ENCODE peak calls at places on chromosomes 3 and 15, in five cellular contexts. A is choroid plexus epithelial cell, R is NCI-H1930, L is MCF 10A, K is AG09309. O is an unnamed sample.

GRCh38 chr3:11556234-11556633 is 87.5 kb downstream of the VGLL4 start:
- DNase-seq in A (peak), R (no peak), L (no peak), K (no peak), O (no peak)

GRCh38 chr3:34237946-34238345 is 439.5 kb downstream of the PDCD6IP start:
- DNase-seq in A (peak), R (no peak), L (peak), K (no peak), O (no peak)

GRCh38 chr3:135090020-135090717 is 295.1 kb downstream of the EPHB1 start:
- DNase-seq in A (no peak), R (no peak), L (no peak), K (no peak), O (no peak)

GRCh38 chr15:90407871-90408317 is 19.9 kb downstream of the IQGAP1 start:
- DNase-seq in A (peak), R (no peak), L (peak), K (peak), O (no peak)

GRCh38 chr15:92112711-92113110 is 259.2 kb downstream of the SLCO3A1 start:
- DNase-seq in A (no peak), R (no peak), L (no peak), K (no peak), O (no peak)

GRCh38 chr3:22609139-22609538 is 594.0 kb upstream of the UBE2E2 start:
- DNase-seq in A (no peak), R (no peak), L (no peak), K (no peak), O (no peak)

GRCh38 chr15:96270581-96271172 is 59.8 kb upstream of the NR2F2 start:
- DNase-seq in A (peak), R (no peak), L (peak), K (no peak), O (no peak)

GRCh38 chr3:189262746-189263145 is 91.0 kb downstream of the TPRG1 start:
- DNase-seq in A (no peak), R (no peak), L (no peak), K (no peak), O (no peak)

GRCh38 chr3:175421897-175422296 is 562.8 kb downstream of the NAALADL2 start:
- DNase-seq in A (no peak), R (no peak), L (no peak), K (no peak), O (no peak)

GRCh38 chr3:66555214-66555844 is 54.5 kb upstream of the LRIG1 start:
- DNase-seq in A (no peak), R (no peak), L (peak), K (no peak), O (no peak)

GRCh38 chr3:6739288-6739687 is 121.6 kb upstream of the GRM7 start:
- DNase-seq in A (no peak), R (no peak), L (no peak), K (no peak), O (no peak)

GRCh38 chr15:74799843-74800558 is 12.6 kb upstream of the LMAN1L start:
- DNase-seq in A (peak), R (peak), L (peak), K (no peak), O (peak)

GRCh38 chr3:125403789-125404188 is 28.7 kb upstream of the ZNF148 start:
- DNase-seq in A (peak), R (no peak), L (no peak), K (no peak), O (no peak)

GRCh38 chr3:49013738-49014660 is 4.4 kb downstream of the DALRD3 start:
- DNase-seq in A (peak), R (peak), L (peak), K (no peak), O (peak)

GRCh38 chr3:126056123-126056522 is 27.8 kb downstream of the SLC41A3 start:
- DNase-seq in A (no peak), R (no peak), L (no peak), K (no peak), O (no peak)

GRCh38 chr15:94119923-94120775 is 111.2 kb upstream of the MCTP2 start:
- DNase-seq in A (peak), R (peak), L (peak), K (peak), O (peak)

GRCh38 chr3:29410660-29411405 is 130.0 kb downstream of the RBMS3 start:
- DNase-seq in A (peak), R (no peak), L (no peak), K (no peak), O (no peak)

GRCh38 chr15:60721706-60722105 is 242.8 kb upstream of the ICE2 start:
- DNase-seq in A (peak), R (no peak), L (peak), K (no peak), O (no peak)

GRCh38 chr3:50534721-50535330 is 31.4 kb upstream of the CACNA2D2 start:
- DNase-seq in A (peak), R (no peak), L (no peak), K (no peak), O (no peak)

GRCh38 chr3:52220380-52221026 is 4.9 kb downstream of the TLR9 start:
- DNase-seq in A (peak), R (peak), L (peak), K (no peak), O (peak)

GRCh38 chr15:66939451-66940023 is 125.9 kb upstream of the SMAD3 start:
- DNase-seq in A (no peak), R (no peak), L (no peak), K (no peak), O (no peak)

GRCh38 chr15:80618666-80619481 is 76.2 kb upstream of the ABHD17C start:
- DNase-seq in A (no peak), R (no peak), L (no peak), K (no peak), O (no peak)

GRCh38 chr3:189146842-189147241 is 24.9 kb upstream of the TPRG1 start:
- DNase-seq in A (no peak), R (no peak), L (no peak), K (no peak), O (peak)

GRCh38 chr3:26652157-26652556 is 29.6 kb downstream of the LRRC3B start:
- DNase-seq in A (no peak), R (no peak), L (no peak), K (no peak), O (no peak)

GRCh38 chr3:37183375-37183831 is 9.0 kb upstream of the LRRFIP2 start:
- DNase-seq in A (peak), R (no peak), L (peak), K (peak), O (no peak)

GRCh38 chr15:76546805-76547204 is 210.2 kb downstream of the ISL2 start:
- DNase-seq in A (no peak), R (no peak), L (no peak), K (no peak), O (no peak)

GRCh38 chr3:112649478-112649735 is 8.5 kb upstream of the CCDC80 start:
- DNase-seq in A (peak), R (no peak), L (no peak), K (peak), O (no peak)

GRCh38 chr3:144677118-144677517 is 705.5 kb downstream of the DIPK2A start:
- DNase-seq in A (peak), R (no peak), L (no peak), K (no peak), O (no peak)

GRCh38 chr3:42666022-42666421 is 12.5 kb downstream of the ZBTB47 start:
- DNase-seq in A (no peak), R (no peak), L (no peak), K (no peak), O (no peak)

GRCh38 chr3:141412087-141412935 is 44.0 kb downstream of the ZBTB38 start:
- DNase-seq in A (peak), R (no peak), L (peak), K (peak), O (no peak)

GRCh38 chr3:180776433-180776832 is 97.1 kb upstream of the CCDC39 start:
- DNase-seq in A (no peak), R (no peak), L (no peak), K (no peak), O (no peak)